ENCODE peak calls at places on chromosomes 11 and 22, in nine cellular contexts. W is SK-N-SH; T is activated effector memory CD4-positive, alpha-beta T cell treated with anti-CD3 and anti-CD28 coated beads, Interleukin-2, amount 50 U/mL, for 16 hours; H is effector memory CD8-positive, alpha-beta T cell; U is H7; M is occipital lobe; Y is G401; I is NCI-H1105; Z is stimulated activated CD4-positive, alpha-beta T cell treated with anti-CD3 and anti-CD28 coated beads, Interleukin-15, amount 100 ng/mL, for 1 hour. P is an unnamed sample.
A peak's percentile ranks its signal among the peaks of the same experiment; 100 is the strongest.

GRCh38 chr11:83663446-83663845 is 377.3 kb upstream of the CCDC90B start:
- DNase-seq in W (no peak), I (no peak), Y (no peak), H (no peak), M (no peak), U (no peak), T (no peak), Z (no peak), P (no peak)

GRCh38 chr11:127651888-127652221 is 651.3 kb upstream of the KIRREL3 start:
- DNase-seq in M (no peak), I (no peak), W (no peak), Y (no peak), Z (no peak), H (no peak), U (no peak), T (no peak), P (no peak)

GRCh38 chr11:93099811-93100210 is 98.0 kb downstream of the SLC36A4 start:
- DNase-seq in H (no peak), T (no peak), Z (no peak), U (no peak), W (no peak), Y (no peak), M (no peak), I (no peak), P (no peak)

GRCh38 chr11:101706541-101706940 is 122.7 kb upstream of the TRPC6 start:
- DNase-seq in U (no peak), Z (no peak), I (no peak), W (no peak), T (no peak), H (no peak), M (no peak), Y (no peak), P (no peak)

GRCh38 chr22:49503896-49504521 is 323.7 kb downstream of the BRD1 start:
- DNase-seq in M (no peak), I (no peak), U (no peak), Y (no peak), Z (no peak), W (no peak), T (no peak), H (no peak), P (no peak)

GRCh38 chr22:21951931-21952465 is 650 bp downstream of the PPM1F start:
- DNase-seq in Y (no peak), H (no peak), T (peak; percentile 67), W (peak; percentile 59), M (peak; percentile 27), I (no peak), Z (no peak), U (peak; percentile 83), P (peak; percentile 33)

GRCh38 chr11:11608783-11609232 is 13.0 kb downstream of the GALNT18 start:
- DNase-seq in W (peak; percentile 28), I (no peak), Y (no peak), T (no peak), Z (no peak), M (no peak), U (no peak), H (no peak), P (no peak)

GRCh38 chr11:130612291-130612802 is 163.9 kb downstream of the ADAMTS15 start:
- DNase-seq in W (no peak), Z (no peak), T (no peak), I (no peak), U (no peak), H (no peak), Y (no peak), M (no peak), P (no peak)

GRCh38 chr11:113908107-113908506 is 3.5 kb downstream of the HTR3B start:
- DNase-seq in I (no peak), Y (peak; percentile 69), W (no peak), T (no peak), U (no peak), M (no peak), H (no peak), Z (no peak), P (no peak)

GRCh38 chr11:74325649-74326645 is 14.5 kb upstream of the P4HA3 start:
- DNase-seq in M (peak; percentile 80), T (no peak), Y (peak; percentile 99), I (peak; percentile 11), Z (no peak), U (no peak), H (no peak), W (no peak), P (no peak)

GRCh38 chr22:21948390-21948789 is 4.3 kb downstream of the PPM1F start:
- DNase-seq in W (no peak), Z (no peak), M (no peak), Y (no peak), H (no peak), T (no peak), U (no peak), I (no peak), P (no peak)

GRCh38 chr11:13487661-13488030 is 8.2 kb downstream of the PTH start:
- DNase-seq in I (no peak), U (peak; percentile 70), H (no peak), Z (no peak), W (no peak), T (peak; percentile 64), Y (no peak), M (no peak), P (peak; percentile 22)

GRCh38 chr22:36086170-36086490 is 57.5 kb upstream of the RBFOX2 start:
- DNase-seq in H (no peak), Y (no peak), Z (no peak), I (no peak), M (no peak), U (no peak), W (no peak), T (peak; percentile 28), P (no peak)

GRCh38 chr11:134849833-134850232 is 437.8 kb upstream of the B3GAT1 start:
- DNase-seq in Z (no peak), Y (no peak), M (no peak), T (no peak), H (no peak), I (no peak), W (no peak), U (no peak), P (no peak)

GRCh38 chr22:50698546-50698945 is 25.9 kb downstream of the SHANK3 start:
- DNase-seq in M (no peak), T (peak; percentile 53), U (peak; percentile 65), Y (no peak), I (no peak), H (no peak), Z (no peak), W (no peak), P (no peak)

GRCh38 chr22:23970816-23971482 is 3.3 kb downstream of the DDT start:
- DNase-seq in Y (no peak), W (no peak), I (no peak), H (no peak), M (no peak), Z (no peak), T (no peak), U (no peak), P (no peak)